ENCODE peak calls at places on chromosomes 1 and 21, in seven cellular contexts. I is psoas muscle, D is sigmoid colon, S is body of pancreas, A is ovary, O is mucosa of descending colon, H is adrenal gland. K is an unnamed sample.

GRCh38 chr1:162929177-162929576 is 68.2 kb upstream of the CCDC190 start:
- DNase-seq in I (no peak), D (no peak), S (no peak), A (no peak), O (no peak), H (no peak), K (no peak)

GRCh38 chr1:150545486-150546032 is 3.6 kb upstream of the ADAMTSL4 start:
- DNase-seq in I (no peak), D (no peak), S (no peak), A (no peak), O (no peak), H (no peak), K (no peak)

GRCh38 chr1:7549277-7549676 is 221.8 kb upstream of the VAMP3 start:
- DNase-seq in I (no peak), D (no peak), S (no peak), A (no peak), O (no peak), H (no peak), K (peak; percentile 55)

GRCh38 chr1:14800014-14800413 is 201.5 kb downstream of the KAZN start:
- DNase-seq in I (no peak), D (no peak), S (no peak), A (no peak), O (no peak), H (no peak), K (no peak)

GRCh38 chr1:44327679-44328491 is 27.2 kb downstream of the ERI3 start:
- DNase-seq in I (peak; percentile 93), D (peak; percentile 94), S (peak; percentile 77), A (peak; percentile 88), O (peak; percentile 58), H (peak; percentile 94), K (peak; percentile 17)

GRCh38 chr21:46092811-46093667 is 4.9 kb upstream of the COL6A2 start:
- DNase-seq in I (peak; percentile 36), D (peak; percentile 90), S (no peak), A (peak; percentile 61), O (peak; percentile 40), H (no peak), K (no peak)

GRCh38 chr1:237220243-237220642 is 178.3 kb downstream of the RYR2 start:
- DNase-seq in I (no peak), D (peak; percentile 65), S (no peak), A (peak; percentile 39), O (no peak), H (no peak), K (no peak)

GRCh38 chr1:201535778-201536245 is 3.1 kb upstream of the NAV1 start:
- DNase-seq in I (no peak), D (peak; percentile 86), S (no peak), A (no peak), O (no peak), H (no peak), K (no peak)

GRCh38 chr1:36203554-36204346 is 20.5 kb upstream of the THRAP3 start:
- DNase-seq in I (peak; percentile 91), D (peak; percentile 81), S (peak; percentile 41), A (peak; percentile 35), O (peak; percentile 57), H (peak; percentile 90), K (no peak)

GRCh38 chr1:230159580-230159979 is 92.5 kb downstream of the GALNT2 start:
- DNase-seq in I (no peak), D (no peak), S (no peak), A (peak; percentile 9), O (no peak), H (peak; percentile 19), K (no peak)

GRCh38 chr1:188706742-188707141 is 1770.9 kb downstream of the BRINP3 start:
- DNase-seq in I (no peak), D (no peak), S (no peak), A (no peak), O (no peak), H (no peak), K (no peak)

GRCh38 chr1:240337795-240338194 is 246.1 kb downstream of the FMN2 start:
- DNase-seq in I (no peak), D (peak; percentile 67), S (no peak), A (no peak), O (no peak), H (peak; percentile 25), K (no peak)

GRCh38 chr1:213055087-213055591 is 4.1 kb downstream of the RPS6KC1 start:
- DNase-seq in I (no peak), D (no peak), S (no peak), A (no peak), O (no peak), H (no peak), K (no peak)

GRCh38 chr1:213051881-213052202 is 801 bp downstream of the RPS6KC1 start:
- DNase-seq in I (no peak), D (no peak), S (no peak), A (no peak), O (no peak), H (no peak), K (no peak)

GRCh38 chr1:213055767-213056166 is 4.7 kb downstream of the RPS6KC1 start:
- DNase-seq in I (no peak), D (no peak), S (no peak), A (no peak), O (no peak), H (no peak), K (no peak)

GRCh38 chr1:213053455-213053854 is 2.4 kb downstream of the RPS6KC1 start:
- DNase-seq in I (no peak), D (no peak), S (no peak), A (no peak), O (no peak), H (no peak), K (no peak)

GRCh38 chr1:213054142-213054541 is 3.1 kb downstream of the RPS6KC1 start:
- DNase-seq in I (no peak), D (no peak), S (no peak), A (no peak), O (no peak), H (no peak), K (no peak)
- H3K4me1 ChIP-seq in I (peaks cover 23% of the 10 kb centered on the region), D (peaks cover 25% of the 10 kb centered on the region), S (peaks cover 13% of the 10 kb centered on the region), A (peaks cover 2% of the 10 kb centered on the region), O (peaks cover 12% of the 10 kb centered on the region), H (peaks cover 15% of the 10 kb centered on the region), K (peaks cover 2% of the 10 kb centered on the region)

DNA sequence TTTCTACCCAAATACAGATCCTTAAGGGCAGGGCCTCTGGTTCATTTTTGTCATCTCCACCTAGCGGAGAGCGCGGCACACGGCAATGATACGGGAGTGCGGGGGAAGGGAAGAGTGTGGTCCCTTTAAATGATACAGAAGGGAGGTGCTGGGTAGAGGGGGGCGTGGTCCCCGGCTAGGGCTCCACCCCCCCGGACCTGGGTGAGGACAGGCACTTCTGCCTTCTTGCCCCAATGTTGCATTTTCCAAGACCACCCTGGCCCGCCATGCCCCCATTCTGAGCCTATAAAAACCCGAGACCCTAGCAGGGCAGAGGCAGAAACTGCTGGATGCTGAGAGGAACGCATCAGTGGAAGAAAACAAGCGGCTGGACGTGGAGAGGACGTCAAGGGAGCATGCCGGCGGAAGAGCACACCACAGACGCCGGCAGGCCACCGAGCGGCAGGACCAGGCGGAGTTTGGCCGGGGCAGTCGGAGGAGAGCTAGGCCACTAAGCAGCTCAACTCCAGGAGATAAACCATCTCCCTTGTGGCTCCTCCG is 30.0 kb downstream of the LRRC3 start:
- DNase-seq in I (peak; percentile 74), D (no peak), S (no peak), A (no peak), O (no peak), H (no peak), K (no peak)
- H3K4me3 ChIP-seq in I (peak overlapping the region; percentile 15), D (peak overlapping the region; percentile 27), S (no peak overlapping the region), A (no peak overlapping the region), O (no peak overlapping the region), H (no peak overlapping the region), K (no peak overlapping the region)

DNA sequence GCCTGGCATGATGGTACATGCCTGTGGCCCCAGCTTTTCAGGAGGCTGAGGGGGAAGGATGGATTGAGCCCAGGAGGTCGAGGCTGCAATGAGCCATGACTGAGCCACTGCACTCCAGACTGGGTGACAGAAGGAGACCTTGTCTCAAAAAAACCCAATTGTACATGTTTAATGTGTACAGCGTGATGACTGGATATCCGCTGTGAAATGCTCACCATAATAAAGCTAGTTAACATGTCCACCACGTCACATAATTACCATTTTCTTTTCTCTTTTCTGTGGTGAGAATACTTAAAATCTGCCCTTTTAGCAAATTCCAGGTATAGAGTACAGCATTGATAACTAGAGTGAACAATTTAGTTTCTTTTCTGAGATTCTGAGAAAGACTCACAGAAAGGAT is 24.0 kb downstream of the TMPRSS2 start:
- DNase-seq in I (no peak), D (no peak), S (no peak), A (no peak), O (no peak), H (no peak), K (no peak)
- H3K36me3 ChIP-seq in I (no peaks in the 10 kb centered on the region), D (no peaks in the 10 kb centered on the region), S (peaks cover 22% of the 10 kb centered on the region), A (no peaks in the 10 kb centered on the region), O (peaks cover 6% of the 10 kb centered on the region), H (no peaks in the 10 kb centered on the region), K (peaks cover 38% of the 10 kb centered on the region)

GRCh38 chr1:25008192-25008485 is 78.1 kb upstream of the RUNX3 start:
- DNase-seq in I (no peak), D (no peak), S (no peak), A (no peak), O (no peak), H (no peak), K (no peak)

GRCh38 chr1:25012966-25013962 is 83.2 kb upstream of the RUNX3 start:
- DNase-seq in I (no peak), D (no peak), S (no peak), A (no peak), O (no peak), H (no peak), K (no peak)

GRCh38 chr1:25011966-25012625 is 82.0 kb upstream of the RUNX3 start:
- DNase-seq in I (no peak), D (no peak), S (no peak), A (no peak), O (no peak), H (no peak), K (no peak)

GRCh38 chr1:25009675-25010262 is 79.7 kb upstream of the RUNX3 start:
- DNase-seq in I (no peak), D (no peak), S (no peak), A (no peak), O (no peak), H (no peak), K (no peak)

GRCh38 chr1:25011270-25011669 is 81.2 kb upstream of the RUNX3 start:
- DNase-seq in I (no peak), D (no peak), S (no peak), A (no peak), O (no peak), H (no peak), K (no peak)
- H3K4me1 ChIP-seq in I (no peaks in the 10 kb centered on the region), D (peaks cover 8% of the 10 kb centered on the region), S (no peaks in the 10 kb centered on the region), A (no peaks in the 10 kb centered on the region), O (no peaks in the 10 kb centered on the region), H (peaks cover 4% of the 10 kb centered on the region), K (no peaks in the 10 kb centered on the region)

DNA sequence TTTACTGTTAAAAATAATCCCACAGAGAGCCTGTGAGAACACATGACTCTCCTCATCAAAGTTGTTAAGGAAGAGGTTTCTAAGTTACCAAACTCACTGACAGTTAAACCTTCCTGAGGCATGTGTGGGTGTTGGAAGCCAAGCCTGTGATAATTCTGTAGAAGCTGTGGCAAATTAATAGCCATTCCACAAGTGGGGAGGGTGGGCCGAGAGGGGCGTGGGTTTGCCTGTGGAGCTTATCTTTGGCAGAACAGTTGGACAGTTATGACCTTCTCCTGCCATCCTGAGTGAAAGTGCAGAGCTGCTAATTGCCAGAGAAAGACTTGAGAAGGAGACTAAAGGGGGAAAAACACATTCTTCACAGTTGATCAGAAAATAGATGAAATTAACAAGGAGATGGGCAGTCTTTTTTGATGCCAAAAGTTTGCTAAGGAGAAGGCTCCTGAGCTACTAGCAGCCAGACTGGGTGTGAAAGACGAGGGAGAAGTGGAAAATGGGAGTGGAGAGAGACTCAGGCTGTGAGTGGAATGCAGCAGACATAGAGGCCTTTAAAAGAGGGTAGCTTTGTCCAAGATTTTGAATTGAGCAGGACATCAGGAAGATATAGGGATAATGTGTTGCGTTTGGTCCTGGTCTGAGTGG is 1.6 kb upstream of the PLA2G2C start:
- DNase-seq in I (no peak), D (no peak), S (no peak), A (no peak), O (no peak), H (no peak), K (no peak)
- H3K4me3 ChIP-seq in I (no peak overlapping the region), D (no peak overlapping the region), S (no peak overlapping the region), A (no peak overlapping the region), O (no peak overlapping the region), H (no peak overlapping the region), K (no peak overlapping the region)

K was measured in small intestine.